ENCODE peak calls at places on chromosomes 1 and 21, in eight cellular contexts. N is MM.1S; H is cerebellar cortex; K is T47D; R is smooth muscle cell of the brain vasculature; V is AG10803; L is kidney tubule cell; O is naive thymus-derived CD8-positive, alpha-beta T cell. D is an unnamed sample.

GRCh38 chr1:151988405-151988851 is 5.2 kb downstream of the S100A10 start:
- DNase-seq in N (no peak), H (no peak), K (peak), R (no peak), V (peak), L (peak), O (no peak), D (no peak)

GRCh38 chr1:13513885-13514546 is at the start of gene LRRC38:
- DNase-seq in N (peak), H (no peak), K (no peak), R (no peak), V (no peak), L (no peak), O (no peak), D (peak)

GRCh38 chr1:185960377-185961151 is 226.4 kb downstream of the HMCN1 start:
- DNase-seq in N (no peak), H (no peak), K (no peak), R (no peak), V (peak), L (peak), O (no peak), D (no peak)

GRCh38 chr1:88237026-88237425 is 447.0 kb upstream of the PKN2 start:
- DNase-seq in N (no peak), H (no peak), K (no peak), R (no peak), V (peak), L (peak), O (no peak), D (no peak)

GRCh38 chr21:26165331-26165730 is 5.2 kb downstream of the APP start:
- DNase-seq in N (no peak), H (peak), K (no peak), R (no peak), V (no peak), L (peak), O (no peak), D (no peak)

GRCh38 chr1:101077849-101078248 is 52.3 kb upstream of the DPH5 start:
- DNase-seq in N (no peak), H (no peak), K (no peak), R (no peak), V (no peak), L (no peak), O (no peak), D (no peak)

GRCh38 chr1:184986250-184986649 is 11.9 kb upstream of the NIBAN1 start:
- DNase-seq in N (no peak), H (peak), K (peak), R (no peak), V (peak), L (peak), O (no peak), D (no peak)

GRCh38 chr1:236064674-236065508 is at the start of gene NID1:
- DNase-seq in N (no peak), H (peak), K (no peak), R (no peak), V (peak), L (peak), O (no peak), D (peak)

GRCh38 chr1:160296036-160296435 is 11.1 kb upstream of the PEX19 start:
- DNase-seq in N (no peak), H (no peak), K (no peak), R (no peak), V (no peak), L (no peak), O (no peak), D (no peak)

D was measured in H7.